ENCODE peak calls at places on chromosomes 16 and 17, in six cellular contexts. X, F, V, T, W and N are unnamed samples.

GRCh38 chr17:64074704-64075484 is 54.5 kb upstream of the ICAM2 start:
- DNase-seq in X (no peak), F (no peak), V (peak; percentile 82), T (no peak), W (no peak), N (no peak)

GRCh38 chr17:7712111-7712771 is 5.3 kb upstream of the DNAH2 start:
- DNase-seq in X (no peak), F (no peak), V (no peak), T (no peak), W (no peak), N (no peak)

GRCh38 chr16:89368604-89369249 is 121.6 kb downstream of the ANKRD11 start:
- DNase-seq in X (no peak), F (no peak), V (no peak), T (no peak), W (no peak), N (no peak)

GRCh38 chr17:38579934-38580333 is 25.8 kb downstream of the SRCIN1 start:
- DNase-seq in X (no peak), F (peak; percentile 80), V (peak; percentile 71), T (no peak), W (no peak), N (no peak)

GRCh38 chr17:45225051-45225700 is 3.5 kb downstream of the FMNL1 start:
- DNase-seq in X (no peak), F (no peak), V (no peak), T (no peak), W (no peak), N (peak; percentile 10)

GRCh38 chr17:32264140-32264799 is 1.4 kb upstream of the RHBDL3 start:
- DNase-seq in X (no peak), F (no peak), V (no peak), T (no peak), W (no peak), N (no peak)

GRCh38 chr16:27977966-27978365 is 85.5 kb downstream of the GSG1L start:
- DNase-seq in X (no peak), F (no peak), V (no peak), T (no peak), W (no peak), N (no peak)

GRCh38 chr16:52613508-52613907 is 66.6 kb upstream of the TOX3 start:
- DNase-seq in X (no peak), F (no peak), V (no peak), T (no peak), W (no peak), N (no peak)

GRCh38 chr16:86171329-86171728 is 272.4 kb downstream of the IRF8 start:
- DNase-seq in X (no peak), F (no peak), V (no peak), T (no peak), W (no peak), N (no peak)

GRCh38 chr17:45441536-45442310 is 9.1 kb upstream of the ARHGAP27 start:
- DNase-seq in X (no peak), F (no peak), V (no peak), T (no peak), W (no peak), N (no peak)

GRCh38 chr16:58563235-58563634 is 47.9 kb downstream of the SETD6 start:
- DNase-seq in X (no peak), F (no peak), V (no peak), T (no peak), W (no peak), N (no peak)

GRCh38 chr17:40313660-40314556 is 4.9 kb downstream of the RARA start:
- DNase-seq in X (no peak), F (no peak), V (no peak), T (no peak), W (no peak), N (no peak)

GRCh38 chr17:16040710-16041251 is 41.2 kb downstream of the TTC19 start:
- DNase-seq in X (no peak), F (no peak), V (peak; percentile 93), T (no peak), W (no peak), N (no peak)

GRCh38 chr16:52283018-52283417 is 263.9 kb downstream of the TOX3 start:
- DNase-seq in X (no peak), F (no peak), V (no peak), T (no peak), W (no peak), N (no peak)

GRCh38 chr17:49851387-49852291 is 3.8 kb upstream of the TAC4 start:
- DNase-seq in X (peak; percentile 60), F (peak; percentile 84), V (peak; percentile 56), T (no peak), W (no peak), N (no peak)

GRCh38 chr16:90008708-90009145 is 10.5 kb downstream of the DBNDD1 start:
- DNase-seq in X (peak; percentile 78), F (no peak), V (no peak), T (no peak), W (no peak), N (no peak)

GRCh38 chr17:4673986-4674770 is 29.8 kb downstream of the PELP1 start:
- DNase-seq in X (no peak), F (no peak), V (no peak), T (no peak), W (no peak), N (no peak)

GRCh38 chr17:80708497-80708896 is 163.9 kb downstream of the RPTOR start:
- DNase-seq in X (no peak), F (no peak), V (no peak), T (no peak), W (no peak), N (no peak)

GRCh38 chr16:58114827-58115825 is 14.1 kb downstream of the CFAP20 start:
- DNase-seq in X (no peak), F (no peak), V (no peak), T (no peak), W (no peak), N (no peak)

GRCh38 chr17:65472602-65473001 is 88.8 kb downstream of the AXIN2 start:
- DNase-seq in X (no peak), F (no peak), V (no peak), T (no peak), W (no peak), N (no peak)

GRCh38 chr17:40091691-40092397 is 8.5 kb downstream of the NR1D1 start:
- DNase-seq in X (no peak), F (peak; percentile 41), V (no peak), T (no peak), W (no peak), N (no peak)

GRCh38 chr17:77011173-77012011 is 129.4 kb upstream of the SEC14L1 start:
- DNase-seq in X (no peak), F (peak; percentile 36), V (peak; percentile 53), T (no peak), W (no peak), N (no peak)

GRCh38 chr16:84700518-84701277 is 898 bp downstream of the USP10 start:
- DNase-seq in X (no peak), F (no peak), V (no peak), T (no peak), W (no peak), N (no peak)

GRCh38 chr17:50361561-50362480 is 11.2 kb downstream of the MRPL27 start:
- DNase-seq in X (peak; percentile 83), F (peak; percentile 86), V (peak; percentile 75), T (peak; percentile 34), W (no peak), N (peak; percentile 75)

GRCh38 chr16:83615553-83615952 is 192.2 kb upstream of the HSBP1 start:
- DNase-seq in X (no peak), F (no peak), V (no peak), T (no peak), W (no peak), N (no peak)

GRCh38 chr17:34378664-34379101 is 15.7 kb upstream of the CCL1 start:
- DNase-seq in X (peak; percentile 41), F (no peak), V (no peak), T (no peak), W (peak; percentile 76), N (peak; percentile 33)

GRCh38 chr17:34382586-34383224 is 19.7 kb upstream of the CCL1 start:
- DNase-seq in X (no peak), F (no peak), V (no peak), T (no peak), W (peak; percentile 49), N (no peak)

GRCh38 chr17:34379876-34380275 is 16.8 kb upstream of the CCL1 start:
- DNase-seq in X (no peak), F (no peak), V (no peak), T (no peak), W (no peak), N (no peak)

GRCh38 chr17:34375598-34375997 is 12.6 kb upstream of the CCL1 start:
- DNase-seq in X (no peak), F (no peak), V (no peak), T (no peak), W (no peak), N (no peak)

GRCh38 chr17:34377078-34377823 is 14.2 kb upstream of the CCL1 start:
- DNase-seq in X (no peak), F (no peak), V (no peak), T (no peak), W (no peak), N (no peak)
- TF ChIP-seq TAF1 in X (no peak), F (no peak), V (no peak), T (no peak), W (no peak), N (no peak)

DNA sequence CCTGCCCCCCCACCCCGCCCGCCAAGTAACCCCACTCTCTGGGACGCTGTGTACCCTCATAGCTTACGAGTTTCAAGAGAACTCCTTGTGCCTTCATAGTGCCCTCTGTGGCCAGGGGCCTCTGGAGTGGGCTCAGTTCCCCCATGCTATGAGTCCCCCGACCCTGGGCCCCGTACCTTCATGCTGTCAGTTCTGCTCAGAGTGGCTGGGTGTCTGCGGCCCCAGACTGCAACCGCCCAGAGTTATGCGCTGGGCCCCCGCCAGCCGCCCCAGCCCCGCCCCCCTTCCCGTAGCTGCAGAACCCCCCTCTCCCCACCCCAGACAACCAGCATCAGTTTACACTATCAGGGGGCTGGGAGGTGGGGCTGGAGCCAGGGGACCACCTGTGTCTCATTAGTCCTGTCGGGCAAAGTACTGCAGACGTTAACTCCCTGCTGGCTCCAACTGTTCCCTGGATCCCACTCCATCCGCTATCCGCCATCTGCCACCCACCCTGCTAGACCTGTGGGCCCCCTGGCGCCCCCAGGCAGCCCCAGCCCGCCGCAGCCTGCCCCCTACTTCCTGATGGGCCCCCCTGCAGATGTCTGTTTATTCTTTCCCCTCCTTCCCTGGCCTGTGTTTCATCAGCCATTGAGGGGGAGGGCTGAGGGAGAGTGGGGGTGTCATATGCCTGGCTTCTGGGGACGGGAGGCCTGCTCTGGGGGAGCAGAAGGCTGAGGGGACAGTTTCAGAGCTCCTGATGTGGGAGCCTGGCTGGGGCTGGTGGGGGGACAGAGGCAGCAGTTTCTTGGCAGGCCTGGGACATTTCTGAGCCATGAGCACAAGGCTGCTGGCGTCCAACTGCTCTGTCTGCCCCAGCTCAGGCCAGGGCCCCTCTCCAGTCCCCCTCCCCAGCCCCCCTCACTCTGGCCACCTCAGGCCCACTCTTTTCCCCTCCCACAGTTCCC is at the start of gene MFAP4:
- DNase-seq in X (no peak), F (no peak), V (no peak), T (no peak), W (no peak), N (no peak)
- TF ChIP-seq POLR2AphosphoS5 in X (no peak), F (no peak), V (no peak), T (no peak), W (no peak), N (no peak)

GRCh38 chr17:58631523-58632323 is 60.1 kb downstream of the TEX14 start:
- DNase-seq in X (peak; percentile 48), F (peak; percentile 86), V (peak; percentile 99), T (peak; percentile 89), W (peak; percentile 93), N (no peak)
- TF ChIP-seq POLR2A in X (peak; percentile 98), F (peak; percentile 100), V (peak; percentile 100), T (peak; percentile 99), W (peak; percentile 96), N (peak; percentile 99)

GRCh38 chr16:82481455-82481854 is 145.3 kb upstream of the CDH13 start:
- DNase-seq in X (no peak), F (no peak), V (no peak), T (no peak), W (no peak), N (no peak)

GRCh38 chr16:82476786-82477185 is 150.0 kb upstream of the CDH13 start:
- DNase-seq in X (no peak), F (no peak), V (no peak), T (no peak), W (no peak), N (no peak)
- TF ChIP-seq TAF1 in X (no peak), F (no peak), V (no peak), T (no peak), W (no peak), N (no peak)